ENCODE peak calls at places on chromosomes 13 and 19, in seven cellular contexts. M is fibroblast of lung, D is A549, Q is left ventricle myocardium inferior, S is tibial artery, I is fibroblast of mammary gland, K is colonic mucosa. B is an unnamed sample.

GRCh38 chr19:10894911-10895213 is 23.5 kb downstream of the CARM1 start:
- DNase-seq in M (no peak), D (no peak), Q (no peak), S (no peak), I (no peak), K (no peak), B (no peak)

GRCh38 chr13:112187527-112188297 is 120.8 kb downstream of the SOX1 start:
- DNase-seq in M (no peak), D (no peak), Q (no peak), S (peak; percentile 46), I (no peak), K (no peak), B (no peak)

GRCh38 chr19:8085606-8086464 is 33.3 kb downstream of the CCL25 start:
- DNase-seq in M (no peak), D (peak; percentile 61), Q (no peak), S (no peak), I (no peak), K (peak; percentile 22), B (no peak)

GRCh38 chr13:109026266-109026665 is 396.9 kb downstream of the MYO16 start:
- DNase-seq in M (no peak), D (no peak), Q (no peak), S (no peak), I (no peak), K (no peak), B (no peak)

GRCh38 chr19:3136684-3137055 is 837 bp downstream of the GNA15 start:
- DNase-seq in M (no peak), D (no peak), Q (no peak), S (no peak), I (no peak), K (no peak), B (no peak)

GRCh38 chr13:30113531-30113930 is 193.8 kb downstream of the KATNAL1 start:
- DNase-seq in M (no peak), D (no peak), Q (no peak), S (no peak), I (no peak), K (peak; percentile 41), B (no peak)

GRCh38 chr19:19505669-19506326 is 9.6 kb downstream of the TSSK6 start:
- DNase-seq in M (no peak), D (no peak), Q (no peak), S (no peak), I (no peak), K (no peak), B (no peak)

GRCh38 chr13:27264181-27264580 is 6.4 kb upstream of the RASL11A start:
- DNase-seq in M (peak; percentile 78), D (no peak), Q (no peak), S (no peak), I (peak; percentile 78), K (no peak), B (no peak)

GRCh38 chr13:104900186-104900817 is 1635.2 kb downstream of the EFNB2 start:
- DNase-seq in M (no peak), D (no peak), Q (no peak), S (no peak), I (no peak), K (no peak), B (no peak)

GRCh38 chr19:1377965-1378785 is 5.5 kb upstream of the NDUFS7 start:
- DNase-seq in M (no peak), D (no peak), Q (no peak), S (no peak), I (no peak), K (no peak), B (no peak)
- TF ChIP-seq CTCF in M (no peak), D (no peak), Q (peak; percentile 14), S (no peak), I (no peak), K (no peak), B (no peak)

DNA sequence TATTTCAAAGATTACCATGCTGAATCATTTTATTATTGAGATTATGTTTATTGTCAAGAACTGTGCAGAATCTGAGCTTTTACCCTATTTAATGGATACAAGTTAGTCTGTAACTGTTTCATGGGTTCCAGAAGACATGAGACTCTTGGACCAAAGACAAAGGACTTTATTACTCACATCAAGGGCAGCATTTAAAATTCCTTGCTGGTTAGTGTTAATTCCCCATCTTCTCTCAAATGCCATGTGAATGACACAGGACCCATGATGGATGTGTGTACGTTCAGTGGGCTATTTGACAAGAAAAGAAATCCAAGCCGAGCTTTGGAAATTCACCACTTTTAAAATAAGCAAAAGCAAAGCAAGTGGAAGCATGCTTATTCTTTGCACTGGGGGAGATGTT is 139.9 kb downstream of the PCDH20 start:
- DNase-seq in M (no peak), D (no peak), Q (no peak), S (no peak), I (no peak), K (no peak), B (no peak)
- H3K4me3 ChIP-seq in M (no peak overlapping the region), D (no peak overlapping the region), Q (no peak overlapping the region), S (no peak overlapping the region), I (no peak overlapping the region), K (no peak overlapping the region), B (no peak overlapping the region)

GRCh38 chr13:22926176-22927007 is 254.4 kb upstream of the SGCG start:
- DNase-seq in M (peak; percentile 40), D (no peak), Q (peak; percentile 82), S (no peak), I (peak; percentile 65), K (peak; percentile 79), B (no peak)
- TF ChIP-seq CTCF in M (no peak), D (no peak), Q (no peak), S (no peak), I (no peak), K (no peak), B (no peak)

GRCh38 chr13:19601749-19602725 is 31.4 kb upstream of the MPHOSPH8 start:
- DNase-seq in M (peak; percentile 54), D (peak; percentile 53), Q (peak; percentile 38), S (no peak), I (peak; percentile 32), K (peak; percentile 30), B (no peak)
- H3K4me3 ChIP-seq in M (peak overlapping the region; percentile 62), D (peak overlapping the region; percentile 73), Q (peak overlapping the region; percentile 73), S (peak overlapping the region; percentile 65), I (peak overlapping the region; percentile 57), K (peak overlapping the region; percentile 71), B (peak overlapping the region; percentile 85)

GRCh38 chr19:17580470-17581000 is 25.1 kb downstream of the COLGALT1 start:
- DNase-seq in M (no peak), D (no peak), Q (no peak), S (no peak), I (no peak), K (no peak), B (no peak)
- TF ChIP-seq CTCF in M (no peak), D (no peak), Q (no peak), S (no peak), I (peak; percentile 5), K (no peak), B (no peak)

GRCh38 chr13:113397606-113398425 is 33.9 kb upstream of the GRTP1 start:
- DNase-seq in M (no peak), D (no peak), Q (no peak), S (peak; percentile 45), I (no peak), K (no peak), B (no peak)

GRCh38 chr13:113390874-113391497 is 27.1 kb upstream of the GRTP1 start:
- DNase-seq in M (peak; percentile 26), D (no peak), Q (no peak), S (peak; percentile 21), I (no peak), K (no peak), B (no peak)

GRCh38 chr13:113393572-113394503 is 29.9 kb upstream of the GRTP1 start:
- DNase-seq in M (peak; percentile 59), D (peak; percentile 68), Q (peak; percentile 83), S (peak; percentile 85), I (peak; percentile 55), K (peak; percentile 78), B (peak; percentile 18)

GRCh38 chr13:113387396-113387795 is 23.5 kb upstream of the GRTP1 start:
- DNase-seq in M (no peak), D (no peak), Q (no peak), S (no peak), I (no peak), K (no peak), B (no peak)

DNA sequence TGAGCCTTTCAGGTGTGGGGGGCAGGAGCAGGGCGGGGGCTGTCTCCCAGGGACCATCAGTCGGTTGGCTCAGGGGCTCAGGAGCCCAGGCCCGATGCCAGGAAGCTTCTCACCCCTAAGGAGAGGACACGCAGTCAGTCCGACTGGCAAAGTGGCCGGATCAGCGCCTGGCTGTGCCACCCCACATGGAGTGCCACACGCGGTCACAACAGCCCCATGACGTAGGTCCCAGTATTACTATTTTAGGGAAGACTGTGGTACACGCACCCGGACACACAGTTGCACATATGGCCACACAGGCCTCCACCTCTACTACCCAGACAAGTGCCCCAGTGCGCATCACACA is 29.3 kb upstream of the GRTP1 start:
- DNase-seq in M (no peak), D (no peak), Q (no peak), S (peak; percentile 71), I (no peak), K (no peak), B (no peak)
- H3K4me3 ChIP-seq in M (peak overlapping the region; percentile 64), D (peak overlapping the region; percentile 86), Q (peak overlapping the region; percentile 89), S (peak overlapping the region; percentile 71), I (peak overlapping the region; percentile 78), K (peak overlapping the region; percentile 74), B (peak overlapping the region; percentile 76)

GRCh38 chr19:27793128-27793643 is 1419.8 kb downstream of the UQCRFS1 start:
- DNase-seq in M (peak; percentile 85), D (peak; percentile 98), Q (peak; percentile 66), S (peak; percentile 86), I (peak; percentile 78), K (peak; percentile 88), B (peak; percentile 55)
- TF ChIP-seq CTCF in M (no peak), D (no peak), Q (no peak), S (no peak), I (no peak), K (no peak), B (no peak)

GRCh38 chr13:44046428-44046827 is 166.7 kb downstream of the LACC1 start:
- DNase-seq in M (no peak), D (no peak), Q (no peak), S (no peak), I (no peak), K (no peak), B (no peak)

GRCh38 chr13:44040754-44041100 is 161.0 kb downstream of the LACC1 start:
- DNase-seq in M (peak; percentile 55), D (no peak), Q (no peak), S (no peak), I (peak; percentile 53), K (no peak), B (no peak)

GRCh38 chr13:44048326-44048725 is 168.6 kb downstream of the LACC1 start:
- DNase-seq in M (no peak), D (no peak), Q (no peak), S (no peak), I (no peak), K (no peak), B (no peak)

GRCh38 chr13:44045179-44045562 is 165.5 kb downstream of the LACC1 start:
- DNase-seq in M (no peak), D (peak; percentile 17), Q (no peak), S (no peak), I (no peak), K (no peak), B (no peak)

DNA sequence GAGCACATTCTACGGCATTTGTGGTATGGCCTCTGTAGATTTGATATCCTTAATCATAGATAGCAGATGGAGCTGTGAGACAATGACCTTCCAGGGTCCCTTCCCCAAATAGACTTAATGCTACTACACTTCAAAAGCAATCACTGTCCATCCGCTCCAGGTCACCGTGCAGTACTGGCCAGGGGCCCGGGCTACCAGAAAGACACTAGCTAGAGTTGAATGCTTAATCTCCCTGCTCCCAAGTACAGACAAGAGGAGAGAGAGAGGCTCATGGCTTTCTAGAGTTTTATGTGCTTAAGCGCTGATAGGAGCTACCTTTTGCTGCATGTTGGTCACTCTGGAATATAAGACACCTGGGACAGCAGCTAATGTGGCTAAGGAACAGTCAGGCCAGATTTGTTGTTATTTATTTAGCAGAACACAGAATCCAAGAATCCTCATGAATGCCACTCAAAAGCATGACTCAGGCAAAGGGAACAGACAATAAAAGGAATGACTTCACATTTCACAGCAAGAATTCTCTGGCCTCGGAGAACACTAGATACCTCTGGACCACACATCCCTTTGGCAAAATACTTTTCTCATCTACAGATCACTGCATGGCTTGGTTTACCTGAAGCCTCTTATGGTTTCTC is 165.0 kb downstream of the LACC1 start:
- DNase-seq in M (peak; percentile 43), D (peak; percentile 50), Q (no peak), S (no peak), I (no peak), K (no peak), B (no peak)
- H3K4me3 ChIP-seq in M (no peak overlapping the region), D (no peak overlapping the region), Q (no peak overlapping the region), S (no peak overlapping the region), I (no peak overlapping the region), K (no peak overlapping the region), B (no peak overlapping the region)

B was measured in GM12864.